ENCODE peak calls at places on chromosomes 16 and 17, in six cellular contexts. A, S, K, E, J and B are unnamed samples.

GRCh38 chr17:36808181-36808661 is 129.1 kb upstream of the LHX1 start:
- DNase-seq in J (no peak), E (no peak), S (no peak), A (peak), K (peak), B (no peak)

GRCh38 chr17:13484020-13484419 is 117.7 kb downstream of the HS3ST3A1 start:
- DNase-seq in J (peak), E (no peak), S (no peak), K (peak), A (no peak), B (peak)

GRCh38 chr16:1470543-1471251 is 4.1 kb downstream of the CLCN7 start:
- DNase-seq in S (no peak), A (no peak), E (peak), J (peak), K (peak), B (peak)

GRCh38 chr16:73196670-73197069 is 148.7 kb upstream of the ZFHX3 start:
- DNase-seq in J (peak), K (peak), A (peak), E (peak), S (peak), B (peak)

GRCh38 chr16:86432691-86433090 is 77.6 kb upstream of the FOXF1 start:
- DNase-seq in A (no peak), E (no peak), S (no peak), K (no peak), J (no peak), B (no peak)

GRCh38 chr17:16910341-16910740 is 61.6 kb downstream of the TNFRSF13B start:
- DNase-seq in J (no peak), E (no peak), S (no peak), A (peak), K (no peak), B (no peak)

GRCh38 chr17:48013876-48014602 is 23.6 kb downstream of the COPZ2 start:
- DNase-seq in S (no peak), K (no peak), E (no peak), A (no peak), J (no peak), B (no peak)

GRCh38 chr17:81523139-81524062 is 4.8 kb upstream of the FSCN2 start:
- DNase-seq in J (peak), A (peak), K (no peak), E (peak), S (no peak), B (no peak)

GRCh38 chr16:25978227-25978626 is 286.5 kb downstream of the HS3ST4 start:
- DNase-seq in K (no peak), A (no peak), S (no peak), J (no peak), E (no peak), B (no peak)

GRCh38 chr17:80992077-80992947 is 671 bp downstream of the CHMP6 start:
- DNase-seq in K (no peak), E (no peak), A (no peak), S (no peak), J (no peak), B (no peak)

GRCh38 chr16:4011225-4011939 is 104.9 kb downstream of the ADCY9 start:
- DNase-seq in S (no peak), E (no peak), J (no peak), K (no peak), A (no peak), B (no peak)

GRCh38 chr16:46627746-46628145 is 6.6 kb upstream of the SHCBP1 start:
- DNase-seq in E (no peak), S (no peak), K (no peak), J (peak), A (no peak), B (no peak)

DNA sequence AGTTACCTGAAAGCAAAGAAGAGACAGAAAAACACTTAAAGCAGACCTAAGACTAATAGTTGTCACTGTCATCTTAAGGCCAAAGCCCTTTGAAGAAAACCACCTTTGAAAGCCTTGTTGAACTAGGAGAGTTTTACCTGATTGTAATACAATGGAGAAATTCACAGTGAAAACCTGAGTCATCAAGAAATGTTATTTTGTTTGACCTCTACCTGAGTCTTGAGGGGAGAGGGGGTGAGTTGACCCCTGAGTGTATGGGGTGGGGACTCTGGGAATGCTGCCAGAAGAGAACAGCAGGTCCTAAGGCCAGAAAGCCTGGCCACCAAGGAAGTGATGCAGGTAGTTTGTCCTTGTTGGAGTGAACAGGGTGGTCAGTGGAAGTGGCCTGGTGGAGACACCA is 204.3 kb downstream of the SPECC1 start:
- DNase-seq in S (no peak), A (no peak), E (no peak), J (no peak), K (no peak), B (no peak)
- H3K4me3 ChIP-seq in S (no peak), A (no peak), E (no peak), J (no peak), K (no peak), B (no peak)

DNA sequence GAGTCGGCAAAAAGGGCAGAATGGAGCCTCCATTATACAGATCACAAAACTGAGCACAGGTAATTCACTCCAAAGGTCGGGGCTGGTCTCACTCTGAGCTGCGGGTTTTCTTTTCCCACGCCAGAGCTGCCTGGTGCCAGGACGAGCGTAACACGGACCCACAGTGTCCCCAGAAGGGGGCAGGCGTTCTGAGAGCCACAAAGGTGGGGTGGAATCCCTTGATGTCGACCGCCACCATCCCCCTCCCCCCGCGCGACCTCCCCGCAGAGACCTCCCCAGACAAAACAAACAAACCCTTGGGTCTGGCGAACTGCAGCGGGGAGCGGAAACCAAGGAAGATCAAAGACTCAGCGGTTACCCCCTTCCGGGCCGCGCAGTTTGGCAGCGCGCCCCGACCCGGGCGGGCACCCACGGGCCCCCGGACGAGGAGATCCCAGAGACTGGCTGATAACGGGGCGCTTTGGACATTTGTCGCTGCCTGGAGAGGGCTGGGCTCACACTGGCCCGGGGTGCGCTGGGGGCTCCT is 793 bp upstream of the NKD1 start:
- DNase-seq in J (no peak), K (peak), A (peak), S (no peak), E (no peak), B (no peak)
- TF ChIP-seq CTCF in J (no peak), K (peak), A (no peak), S (peak), E (no peak), B (peak)

DNA sequence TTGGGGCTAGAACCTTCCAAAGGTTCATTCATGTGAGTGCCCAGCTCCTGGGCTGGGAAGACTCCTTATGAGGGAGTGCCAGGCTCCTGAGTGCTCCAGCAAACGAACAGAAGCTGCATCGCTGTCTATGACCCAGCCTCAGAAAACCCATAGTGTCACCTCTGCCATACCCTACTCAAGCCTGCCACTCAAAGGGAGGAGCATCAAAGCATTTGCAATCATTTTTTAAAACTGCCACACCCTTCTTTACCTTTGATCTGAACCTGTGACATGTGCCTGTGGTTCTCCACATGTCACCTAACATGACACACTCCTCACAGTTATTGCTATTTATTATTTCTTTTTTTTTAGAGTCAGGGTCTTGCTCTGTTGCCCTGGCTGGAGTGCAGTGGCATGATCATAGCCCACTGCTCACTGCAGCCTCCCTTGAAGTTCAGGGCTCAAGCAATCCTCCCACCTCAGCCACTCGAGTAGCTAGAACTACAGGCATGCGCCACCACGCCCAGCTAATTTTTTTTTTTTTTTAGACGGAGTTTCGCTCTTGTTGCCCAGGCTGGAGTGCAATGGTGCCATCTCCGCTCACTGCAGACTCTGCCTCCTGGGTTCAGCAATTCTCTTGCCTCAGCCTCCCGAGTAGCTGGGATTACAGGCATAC is 7.3 kb upstream of the KDM8 start:
- DNase-seq in A (no peak), E (no peak), K (no peak), S (no peak), J (no peak), B (no peak)
- H3K27ac ChIP-seq in A (no peak), E (no peak), K (no peak), S (no peak), J (no peak), B (no peak)

GRCh38 chr17:42111901-42112551 is 488 bp downstream of the DHX58 start:
- DNase-seq in K (no peak), A (peak), S (peak), J (peak), E (no peak), B (no peak)
- H3K4me3 ChIP-seq in K (peak), A (peak), S (peak), J (peak), E (peak), B (peak)

GRCh38 chr17:78478757-78479297 is 98.4 kb downstream of the DNAH17 start:
- DNase-seq in A (no peak), S (no peak), J (no peak), K (no peak), E (no peak), B (no peak)

GRCh38 chr17:78476973-78477372 is 98.5 kb downstream of the PGS1 start:
- DNase-seq in E (no peak), A (no peak), S (no peak), J (no peak), K (no peak), B (no peak)

GRCh38 chr17:78477913-78478756 is 99.1 kb downstream of the DNAH17 start:
- DNase-seq in K (no peak), J (no peak), E (no peak), A (no peak), S (no peak), B (no peak)

GRCh38 chr17:78476149-78476548 is 97.7 kb downstream of the PGS1 start:
- DNase-seq in A (no peak), K (no peak), J (no peak), E (no peak), S (no peak), B (no peak)

DNA sequence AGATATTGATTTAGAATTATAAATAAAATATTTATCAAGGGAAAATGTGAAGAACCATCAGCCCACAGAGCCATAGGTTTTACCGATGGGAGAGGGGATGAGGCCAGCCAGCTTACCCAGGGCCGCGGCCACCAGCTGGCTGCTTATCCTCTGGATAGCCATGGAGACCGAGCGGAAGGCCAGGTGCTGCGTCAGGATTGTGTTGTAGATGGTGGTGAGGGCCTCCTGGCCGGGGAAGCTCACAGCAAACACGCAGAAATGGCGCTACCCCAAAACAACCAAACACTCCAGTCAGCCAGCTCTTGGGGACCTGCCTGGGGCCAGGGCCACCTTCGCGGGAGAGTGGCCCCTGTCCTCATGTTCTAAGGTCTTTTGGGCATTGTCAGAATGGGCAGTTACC is 97.8 kb downstream of the DNAH17 start:
- DNase-seq in K (no peak), J (no peak), A (no peak), S (no peak), E (no peak), B (no peak)
- TF ChIP-seq CTCF in K (no peak), J (no peak), A (no peak), S (no peak), E (no peak), B (no peak)

GRCh38 chr17:77606865-77607210 is 351.7 kb upstream of the TNRC6C start:
- DNase-seq in J (no peak), A (no peak), K (no peak), S (no peak), E (no peak), B (no peak)
- H3K27ac ChIP-seq in J (no peak), A (no peak), K (no peak), S (no peak), E (no peak), B (no peak)

GRCh38 chr17:73192894-73193701 is at the start of gene COG1:
- DNase-seq in A (peak), K (peak), E (peak), S (peak), J (peak), B (peak)
- H3K4me3 ChIP-seq in A (peak), K (peak), E (peak), S (peak), J (peak), B (peak)